ENCODE peak calls at places on chromosome 4, in six cellular contexts. One of them, this sample, is unnamed.

GRCh38 chr4:123599920-123600394 is 203.4 kb downstream of the SPRY1 start:
- DNase-seq in Peyer's patch: peak
- DNase-seq in chondrocyte: no peak
- DNase-seq in activated CD8-positive, alpha-beta memory T cell treated with anti-CD3 and anti-CD28 coated beads for 1 hour: peak
- DNase-seq in stimulated activated CD4-positive, alpha-beta T cell treated with anti-CD3 and anti-CD28 coated beads, Interleukin-2, amount 100 ng/mL, for 48 hours: no peak
- DNase-seq in NCI-H748 treated with DMSO at 0.1 percent for 48 hours: peak
- DNase-seq in this sample: no peak

GRCh38 chr4:87117051-87117729 is 103.2 kb downstream of the KLHL8 start:
- DNase-seq in Peyer's patch: no peak
- DNase-seq in chondrocyte: no peak
- DNase-seq in activated CD8-positive, alpha-beta memory T cell treated with anti-CD3 and anti-CD28 coated beads for 1 hour: no peak
- DNase-seq in stimulated activated CD4-positive, alpha-beta T cell treated with anti-CD3 and anti-CD28 coated beads, Interleukin-2, amount 100 ng/mL, for 48 hours: no peak
- DNase-seq in NCI-H748 treated with DMSO at 0.1 percent for 48 hours: no peak
- DNase-seq in this sample: no peak

GRCh38 chr4:52260507-52261302 is 209.6 kb downstream of the SPATA18 start:
- DNase-seq in Peyer's patch: no peak
- DNase-seq in chondrocyte: no peak
- DNase-seq in activated CD8-positive, alpha-beta memory T cell treated with anti-CD3 and anti-CD28 coated beads for 1 hour: no peak
- DNase-seq in stimulated activated CD4-positive, alpha-beta T cell treated with anti-CD3 and anti-CD28 coated beads, Interleukin-2, amount 100 ng/mL, for 48 hours: no peak
- DNase-seq in NCI-H748 treated with DMSO at 0.1 percent for 48 hours: no peak
- DNase-seq in this sample: no peak

GRCh38 chr4:152188801-152189200 is 347.1 kb downstream of the FBXW7 start:
- DNase-seq in Peyer's patch: no peak
- DNase-seq in chondrocyte: no peak
- DNase-seq in activated CD8-positive, alpha-beta memory T cell treated with anti-CD3 and anti-CD28 coated beads for 1 hour: no peak
- DNase-seq in stimulated activated CD4-positive, alpha-beta T cell treated with anti-CD3 and anti-CD28 coated beads, Interleukin-2, amount 100 ng/mL, for 48 hours: no peak
- DNase-seq in NCI-H748 treated with DMSO at 0.1 percent for 48 hours: no peak
- DNase-seq in this sample: no peak

GRCh38 chr4:48490012-48490679 is at the start of gene ZAR1:
- DNase-seq in Peyer's patch: no peak
- DNase-seq in chondrocyte: no peak
- DNase-seq in activated CD8-positive, alpha-beta memory T cell treated with anti-CD3 and anti-CD28 coated beads for 1 hour: no peak
- DNase-seq in stimulated activated CD4-positive, alpha-beta T cell treated with anti-CD3 and anti-CD28 coated beads, Interleukin-2, amount 100 ng/mL, for 48 hours: no peak
- DNase-seq in NCI-H748 treated with DMSO at 0.1 percent for 48 hours: no peak
- DNase-seq in this sample: no peak

GRCh38 chr4:48300004-48300403 is 30.4 kb upstream of the TEC start:
- DNase-seq in Peyer's patch: no peak
- DNase-seq in chondrocyte: no peak
- DNase-seq in activated CD8-positive, alpha-beta memory T cell treated with anti-CD3 and anti-CD28 coated beads for 1 hour: no peak
- DNase-seq in stimulated activated CD4-positive, alpha-beta T cell treated with anti-CD3 and anti-CD28 coated beads, Interleukin-2, amount 100 ng/mL, for 48 hours: no peak
- DNase-seq in NCI-H748 treated with DMSO at 0.1 percent for 48 hours: no peak
- DNase-seq in this sample: no peak

GRCh38 chr4:153831236-153831635 is 42.4 kb upstream of the SFRP2 start:
- DNase-seq in Peyer's patch: no peak
- DNase-seq in chondrocyte: no peak
- DNase-seq in activated CD8-positive, alpha-beta memory T cell treated with anti-CD3 and anti-CD28 coated beads for 1 hour: no peak
- DNase-seq in stimulated activated CD4-positive, alpha-beta T cell treated with anti-CD3 and anti-CD28 coated beads, Interleukin-2, amount 100 ng/mL, for 48 hours: no peak
- DNase-seq in NCI-H748 treated with DMSO at 0.1 percent for 48 hours: no peak
- DNase-seq in this sample: no peak

GRCh38 chr4:47913858-47914218 is 545 bp downstream of the NFXL1 start:
- DNase-seq in Peyer's patch: peak
- DNase-seq in chondrocyte: peak
- DNase-seq in activated CD8-positive, alpha-beta memory T cell treated with anti-CD3 and anti-CD28 coated beads for 1 hour: no peak
- DNase-seq in stimulated activated CD4-positive, alpha-beta T cell treated with anti-CD3 and anti-CD28 coated beads, Interleukin-2, amount 100 ng/mL, for 48 hours: peak
- DNase-seq in NCI-H748 treated with DMSO at 0.1 percent for 48 hours: peak
- DNase-seq in this sample: no peak

GRCh38 chr4:30763337-30763736 is 43.2 kb downstream of the PCDH7 start:
- DNase-seq in Peyer's patch: no peak
- DNase-seq in chondrocyte: no peak
- DNase-seq in activated CD8-positive, alpha-beta memory T cell treated with anti-CD3 and anti-CD28 coated beads for 1 hour: no peak
- DNase-seq in stimulated activated CD4-positive, alpha-beta T cell treated with anti-CD3 and anti-CD28 coated beads, Interleukin-2, amount 100 ng/mL, for 48 hours: no peak
- DNase-seq in NCI-H748 treated with DMSO at 0.1 percent for 48 hours: no peak
- DNase-seq in this sample: no peak

GRCh38 chr4:165663411-165663810 is 209.6 kb upstream of the TLL1 start:
- DNase-seq in Peyer's patch: no peak
- DNase-seq in chondrocyte: no peak
- DNase-seq in activated CD8-positive, alpha-beta memory T cell treated with anti-CD3 and anti-CD28 coated beads for 1 hour: no peak
- DNase-seq in stimulated activated CD4-positive, alpha-beta T cell treated with anti-CD3 and anti-CD28 coated beads, Interleukin-2, amount 100 ng/mL, for 48 hours: no peak
- DNase-seq in NCI-H748 treated with DMSO at 0.1 percent for 48 hours: no peak
- DNase-seq in this sample: no peak

GRCh38 chr4:150217192-150217591 is 138.9 kb downstream of the DCLK2 start:
- DNase-seq in Peyer's patch: no peak
- DNase-seq in chondrocyte: no peak
- DNase-seq in activated CD8-positive, alpha-beta memory T cell treated with anti-CD3 and anti-CD28 coated beads for 1 hour: no peak
- DNase-seq in stimulated activated CD4-positive, alpha-beta T cell treated with anti-CD3 and anti-CD28 coated beads, Interleukin-2, amount 100 ng/mL, for 48 hours: no peak
- DNase-seq in NCI-H748 treated with DMSO at 0.1 percent for 48 hours: peak
- DNase-seq in this sample: no peak

GRCh38 chr4:116539744-116540143 is 545.6 kb downstream of the TRAM1L1 start:
- DNase-seq in Peyer's patch: no peak
- DNase-seq in chondrocyte: no peak
- DNase-seq in activated CD8-positive, alpha-beta memory T cell treated with anti-CD3 and anti-CD28 coated beads for 1 hour: no peak
- DNase-seq in stimulated activated CD4-positive, alpha-beta T cell treated with anti-CD3 and anti-CD28 coated beads, Interleukin-2, amount 100 ng/mL, for 48 hours: no peak
- DNase-seq in NCI-H748 treated with DMSO at 0.1 percent for 48 hours: no peak
- DNase-seq in this sample: no peak

GRCh38 chr4:150123982-150124670 is 45.9 kb downstream of the DCLK2 start:
- DNase-seq in Peyer's patch: no peak
- DNase-seq in chondrocyte: no peak
- DNase-seq in activated CD8-positive, alpha-beta memory T cell treated with anti-CD3 and anti-CD28 coated beads for 1 hour: no peak
- DNase-seq in stimulated activated CD4-positive, alpha-beta T cell treated with anti-CD3 and anti-CD28 coated beads, Interleukin-2, amount 100 ng/mL, for 48 hours: no peak
- DNase-seq in NCI-H748 treated with DMSO at 0.1 percent for 48 hours: no peak
- DNase-seq in this sample: no peak

GRCh38 chr4:113657834-113658233 is 103.7 kb downstream of the CAMK2D start:
- DNase-seq in Peyer's patch: no peak
- DNase-seq in chondrocyte: no peak
- DNase-seq in activated CD8-positive, alpha-beta memory T cell treated with anti-CD3 and anti-CD28 coated beads for 1 hour: no peak
- DNase-seq in stimulated activated CD4-positive, alpha-beta T cell treated with anti-CD3 and anti-CD28 coated beads, Interleukin-2, amount 100 ng/mL, for 48 hours: no peak
- DNase-seq in NCI-H748 treated with DMSO at 0.1 percent for 48 hours: peak
- DNase-seq in this sample: no peak

GRCh38 chr4:158013858-158014257 is 159.0 kb downstream of the GASK1B start:
- DNase-seq in Peyer's patch: no peak
- DNase-seq in chondrocyte: no peak
- DNase-seq in activated CD8-positive, alpha-beta memory T cell treated with anti-CD3 and anti-CD28 coated beads for 1 hour: no peak
- DNase-seq in stimulated activated CD4-positive, alpha-beta T cell treated with anti-CD3 and anti-CD28 coated beads, Interleukin-2, amount 100 ng/mL, for 48 hours: no peak
- DNase-seq in NCI-H748 treated with DMSO at 0.1 percent for 48 hours: no peak
- DNase-seq in this sample: no peak

GRCh38 chr4:125891597-125892258 is 577.0 kb downstream of the FAT4 start:
- DNase-seq in Peyer's patch: no peak
- DNase-seq in chondrocyte: no peak
- DNase-seq in activated CD8-positive, alpha-beta memory T cell treated with anti-CD3 and anti-CD28 coated beads for 1 hour: no peak
- DNase-seq in stimulated activated CD4-positive, alpha-beta T cell treated with anti-CD3 and anti-CD28 coated beads, Interleukin-2, amount 100 ng/mL, for 48 hours: no peak
- DNase-seq in NCI-H748 treated with DMSO at 0.1 percent for 48 hours: no peak
- DNase-seq in this sample: no peak

GRCh38 chr4:139959398-139959797 is 194.6 kb downstream of the MAML3 start:
- DNase-seq in Peyer's patch: no peak
- DNase-seq in chondrocyte: no peak
- DNase-seq in activated CD8-positive, alpha-beta memory T cell treated with anti-CD3 and anti-CD28 coated beads for 1 hour: no peak
- DNase-seq in stimulated activated CD4-positive, alpha-beta T cell treated with anti-CD3 and anti-CD28 coated beads, Interleukin-2, amount 100 ng/mL, for 48 hours: no peak
- DNase-seq in NCI-H748 treated with DMSO at 0.1 percent for 48 hours: no peak
- DNase-seq in this sample: no peak

GRCh38 chr4:139986621-139987510 is 167.1 kb downstream of the MAML3 start:
- DNase-seq in Peyer's patch: no peak
- DNase-seq in chondrocyte: no peak
- DNase-seq in activated CD8-positive, alpha-beta memory T cell treated with anti-CD3 and anti-CD28 coated beads for 1 hour: no peak
- DNase-seq in stimulated activated CD4-positive, alpha-beta T cell treated with anti-CD3 and anti-CD28 coated beads, Interleukin-2, amount 100 ng/mL, for 48 hours: no peak
- DNase-seq in NCI-H748 treated with DMSO at 0.1 percent for 48 hours: no peak
- DNase-seq in this sample: no peak

GRCh38 chr4:13559414-13559813 is 15.1 kb upstream of the NKX3-2 start:
- DNase-seq in Peyer's patch: no peak
- DNase-seq in chondrocyte: no peak
- DNase-seq in activated CD8-positive, alpha-beta memory T cell treated with anti-CD3 and anti-CD28 coated beads for 1 hour: no peak
- DNase-seq in stimulated activated CD4-positive, alpha-beta T cell treated with anti-CD3 and anti-CD28 coated beads, Interleukin-2, amount 100 ng/mL, for 48 hours: no peak
- DNase-seq in NCI-H748 treated with DMSO at 0.1 percent for 48 hours: no peak
- DNase-seq in this sample: no peak

GRCh38 chr4:14379148-14379547 is 623.1 kb upstream of the CPEB2 start:
- DNase-seq in Peyer's patch: no peak
- DNase-seq in chondrocyte: no peak
- DNase-seq in activated CD8-positive, alpha-beta memory T cell treated with anti-CD3 and anti-CD28 coated beads for 1 hour: no peak
- DNase-seq in stimulated activated CD4-positive, alpha-beta T cell treated with anti-CD3 and anti-CD28 coated beads, Interleukin-2, amount 100 ng/mL, for 48 hours: no peak
- DNase-seq in NCI-H748 treated with DMSO at 0.1 percent for 48 hours: no peak
- DNase-seq in this sample: no peak

GRCh38 chr4:108159845-108160244 is 8.9 kb downstream of the LEF1 start:
- DNase-seq in Peyer's patch: no peak
- DNase-seq in chondrocyte: no peak
- DNase-seq in activated CD8-positive, alpha-beta memory T cell treated with anti-CD3 and anti-CD28 coated beads for 1 hour: no peak
- DNase-seq in stimulated activated CD4-positive, alpha-beta T cell treated with anti-CD3 and anti-CD28 coated beads, Interleukin-2, amount 100 ng/mL, for 48 hours: no peak
- DNase-seq in NCI-H748 treated with DMSO at 0.1 percent for 48 hours: no peak
- DNase-seq in this sample: no peak

GRCh38 chr4:54085284-54085683 is 14.7 kb upstream of the GSX2 start:
- DNase-seq in Peyer's patch: no peak
- DNase-seq in chondrocyte: no peak
- DNase-seq in activated CD8-positive, alpha-beta memory T cell treated with anti-CD3 and anti-CD28 coated beads for 1 hour: no peak
- DNase-seq in stimulated activated CD4-positive, alpha-beta T cell treated with anti-CD3 and anti-CD28 coated beads, Interleukin-2, amount 100 ng/mL, for 48 hours: no peak
- DNase-seq in NCI-H748 treated with DMSO at 0.1 percent for 48 hours: no peak
- DNase-seq in this sample: peak

GRCh38 chr4:52907510-52907909 is 45.4 kb downstream of the RASL11B start:
- DNase-seq in Peyer's patch: no peak
- DNase-seq in chondrocyte: no peak
- DNase-seq in activated CD8-positive, alpha-beta memory T cell treated with anti-CD3 and anti-CD28 coated beads for 1 hour: no peak
- DNase-seq in stimulated activated CD4-positive, alpha-beta T cell treated with anti-CD3 and anti-CD28 coated beads, Interleukin-2, amount 100 ng/mL, for 48 hours: no peak
- DNase-seq in NCI-H748 treated with DMSO at 0.1 percent for 48 hours: no peak
- DNase-seq in this sample: no peak

GRCh38 chr4:132998585-132999230 is 150.4 kb upstream of the PCDH10 start:
- DNase-seq in Peyer's patch: no peak
- DNase-seq in chondrocyte: no peak
- DNase-seq in activated CD8-positive, alpha-beta memory T cell treated with anti-CD3 and anti-CD28 coated beads for 1 hour: no peak
- DNase-seq in stimulated activated CD4-positive, alpha-beta T cell treated with anti-CD3 and anti-CD28 coated beads, Interleukin-2, amount 100 ng/mL, for 48 hours: no peak
- DNase-seq in NCI-H748 treated with DMSO at 0.1 percent for 48 hours: no peak
- DNase-seq in this sample: no peak

GRCh38 chr4:2354760-2355159 is 63.7 kb downstream of the ZFYVE28 start:
- DNase-seq in Peyer's patch: no peak
- DNase-seq in chondrocyte: peak
- DNase-seq in activated CD8-positive, alpha-beta memory T cell treated with anti-CD3 and anti-CD28 coated beads for 1 hour: no peak
- DNase-seq in stimulated activated CD4-positive, alpha-beta T cell treated with anti-CD3 and anti-CD28 coated beads, Interleukin-2, amount 100 ng/mL, for 48 hours: no peak
- DNase-seq in NCI-H748 treated with DMSO at 0.1 percent for 48 hours: no peak
- DNase-seq in this sample: no peak

GRCh38 chr4:102627831-102628523 is 126.8 kb downstream of the NFKB1 start:
- DNase-seq in Peyer's patch: no peak
- DNase-seq in chondrocyte: no peak
- DNase-seq in activated CD8-positive, alpha-beta memory T cell treated with anti-CD3 and anti-CD28 coated beads for 1 hour: no peak
- DNase-seq in stimulated activated CD4-positive, alpha-beta T cell treated with anti-CD3 and anti-CD28 coated beads, Interleukin-2, amount 100 ng/mL, for 48 hours: no peak
- DNase-seq in NCI-H748 treated with DMSO at 0.1 percent for 48 hours: no peak
- DNase-seq in this sample: no peak

GRCh38 chr4:2834001-2834921 is 9.4 kb upstream of the ADD1 start:
- DNase-seq in Peyer's patch: no peak
- DNase-seq in chondrocyte: peak
- DNase-seq in activated CD8-positive, alpha-beta memory T cell treated with anti-CD3 and anti-CD28 coated beads for 1 hour: no peak
- DNase-seq in stimulated activated CD4-positive, alpha-beta T cell treated with anti-CD3 and anti-CD28 coated beads, Interleukin-2, amount 100 ng/mL, for 48 hours: no peak
- DNase-seq in NCI-H748 treated with DMSO at 0.1 percent for 48 hours: no peak
- DNase-seq in this sample: no peak

GRCh38 chr4:186740822-186741221 is 17.2 kb upstream of the FAT1 start:
- DNase-seq in Peyer's patch: no peak
- DNase-seq in chondrocyte: no peak
- DNase-seq in activated CD8-positive, alpha-beta memory T cell treated with anti-CD3 and anti-CD28 coated beads for 1 hour: no peak
- DNase-seq in stimulated activated CD4-positive, alpha-beta T cell treated with anti-CD3 and anti-CD28 coated beads, Interleukin-2, amount 100 ng/mL, for 48 hours: no peak
- DNase-seq in NCI-H748 treated with DMSO at 0.1 percent for 48 hours: no peak
- DNase-seq in this sample: no peak

GRCh38 chr4:109702950-109703663 is at the start of gene CASP6:
- DNase-seq in Peyer's patch: peak
- DNase-seq in chondrocyte: no peak
- DNase-seq in activated CD8-positive, alpha-beta memory T cell treated with anti-CD3 and anti-CD28 coated beads for 1 hour: peak
- DNase-seq in stimulated activated CD4-positive, alpha-beta T cell treated with anti-CD3 and anti-CD28 coated beads, Interleukin-2, amount 100 ng/mL, for 48 hours: peak
- DNase-seq in NCI-H748 treated with DMSO at 0.1 percent for 48 hours: peak
- DNase-seq in this sample: no peak

GRCh38 chr4:99301376-99302164 is 10.8 kb upstream of the ADH1A start:
- DNase-seq in Peyer's patch: no peak
- DNase-seq in chondrocyte: no peak
- DNase-seq in activated CD8-positive, alpha-beta memory T cell treated with anti-CD3 and anti-CD28 coated beads for 1 hour: no peak
- DNase-seq in stimulated activated CD4-positive, alpha-beta T cell treated with anti-CD3 and anti-CD28 coated beads, Interleukin-2, amount 100 ng/mL, for 48 hours: no peak
- DNase-seq in NCI-H748 treated with DMSO at 0.1 percent for 48 hours: no peak
- DNase-seq in this sample: no peak

GRCh38 chr4:94610140-94610539 is 147.6 kb upstream of the BMPR1B start:
- DNase-seq in Peyer's patch: no peak
- DNase-seq in chondrocyte: no peak
- DNase-seq in activated CD8-positive, alpha-beta memory T cell treated with anti-CD3 and anti-CD28 coated beads for 1 hour: no peak
- DNase-seq in stimulated activated CD4-positive, alpha-beta T cell treated with anti-CD3 and anti-CD28 coated beads, Interleukin-2, amount 100 ng/mL, for 48 hours: no peak
- DNase-seq in NCI-H748 treated with DMSO at 0.1 percent for 48 hours: no peak
- DNase-seq in this sample: no peak

GRCh38 chr4:96649536-96649935 is 809.6 kb downstream of the PDHA2 start:
- DNase-seq in Peyer's patch: no peak
- DNase-seq in chondrocyte: no peak
- DNase-seq in activated CD8-positive, alpha-beta memory T cell treated with anti-CD3 and anti-CD28 coated beads for 1 hour: no peak
- DNase-seq in stimulated activated CD4-positive, alpha-beta T cell treated with anti-CD3 and anti-CD28 coated beads, Interleukin-2, amount 100 ng/mL, for 48 hours: no peak
- DNase-seq in NCI-H748 treated with DMSO at 0.1 percent for 48 hours: no peak
- DNase-seq in this sample: no peak

This sample was measured in Panc1.